ENCODE peak calls at places on chromosomes 16 and 17, in ten cellular contexts. F is naive thymus-derived CD8-positive, alpha-beta T cell; R is Right ventricle myocardium inferior; O is stimulated activated naive CD8-positive, alpha-beta T cell treated with anti-CD3 and anti-CD28 coated beads, Interleukin-15, Interleukin-2, amounts not matched to agents 100 U/mL and 50 U/mL, for 24 hours; Z is body of pancreas; M is activated CD8-positive, alpha-beta memory T cell treated with anti-CD3 and anti-CD28 coated beads, Interleukin-2, amount 10 ng/mL, durations not matched to agents 7 days and 5 days; P is gastrocnemius medialis; T is gastroesophageal sphincter; G is upper lobe of right lung; J is left lung. Y is an unnamed sample.

GRCh38 chr17:75763613-75764416 is 1.2 kb downstream of the GALK1 start:
- ATAC-seq in G (no peak), R (no peak), Z (no peak), J (no peak), O (no peak), P (no peak), M (no peak), F (no peak), T (no peak), Y (no peak)

GRCh38 chr17:3475812-3476686 is at the start of gene ASPA:
- ATAC-seq in R (peak), O (no peak), Z (peak), M (no peak), T (peak), G (no peak), F (no peak), J (peak), P (peak), Y (no peak)

GRCh38 chr17:61409301-61410099 is 9.9 kb downstream of the TBX2 start:
- ATAC-seq in Z (peak), G (peak), O (no peak), M (peak), T (peak), R (peak), F (peak), P (peak), J (peak), Y (no peak)

GRCh38 chr17:72089453-72089987 is 31.3 kb upstream of the SOX9 start:
- ATAC-seq in O (no peak), M (no peak), F (no peak), R (peak), P (peak), J (no peak), G (no peak), T (no peak), Z (no peak), Y (no peak)

GRCh38 chr17:74805543-74805991 is 29.4 kb upstream of the NAT9 start:
- ATAC-seq in R (peak), G (no peak), J (peak), O (no peak), T (no peak), M (no peak), P (no peak), F (no peak), Z (no peak), Y (no peak)

GRCh38 chr17:75239214-75239613 is 22.2 kb downstream of the GGA3 start:
- ATAC-seq in F (no peak), P (no peak), G (no peak), R (no peak), Z (peak), T (no peak), O (no peak), M (no peak), J (no peak), Y (no peak)

GRCh38 chr17:65013613-65014391 is 42.7 kb downstream of the GNA13 start:
- ATAC-seq in J (peak), Z (no peak), P (no peak), O (peak), F (no peak), M (peak), R (no peak), G (peak), T (peak), Y (peak)

GRCh38 chr16:56885446-56886162 is 20.6 kb downstream of the SLC12A3 start:
- ATAC-seq in O (no peak), P (no peak), T (no peak), R (no peak), J (no peak), M (no peak), Z (no peak), F (no peak), G (no peak), Y (no peak)

GRCh38 chr17:1372618-1373017 is 27.4 kb downstream of the YWHAE start:
- ATAC-seq in O (no peak), F (no peak), Z (no peak), J (no peak), P (no peak), R (no peak), M (no peak), T (no peak), G (no peak), Y (no peak)

GRCh38 chr17:43215341-43215740 is 3.7 kb downstream of the TMEM106A start:
- ATAC-seq in O (no peak), J (no peak), R (no peak), F (no peak), M (no peak), G (no peak), T (no peak), Z (no peak), P (no peak), Y (no peak)

GRCh38 chr17:76643553-76644148 is at the start of gene ST6GALNAC1:
- ATAC-seq in F (peak), G (peak), J (peak), P (peak), T (no peak), O (peak), M (no peak), Z (no peak), R (no peak), Y (peak)

GRCh38 chr17:50064253-50064991 is 8.5 kb downstream of the ITGA3 start:
- ATAC-seq in O (no peak), G (peak), P (peak), Z (peak), M (no peak), J (peak), F (no peak), T (peak), R (no peak), Y (no peak)

GRCh38 chr17:60675997-60676396 is 1.7 kb upstream of the BCAS3 start:
- ATAC-seq in J (no peak), T (no peak), G (no peak), F (no peak), M (no peak), R (no peak), P (no peak), O (no peak), Z (no peak), Y (no peak)

GRCh38 chr17:50347087-50347893 is 1.4 kb downstream of the XYLT2 start:
- ATAC-seq in M (no peak), T (no peak), F (no peak), R (no peak), G (no peak), J (no peak), O (no peak), P (no peak), Z (no peak), Y (no peak)

GRCh38 chr16:48613061-48613957 is 3.3 kb upstream of the N4BP1 start:
- ATAC-seq in G (no peak), M (peak), F (peak), Z (no peak), R (no peak), O (peak), T (no peak), P (no peak), J (peak), Y (peak)

GRCh38 chr16:57611184-57611583 is 17.2 kb upstream of the ADGRG1 start:
- ATAC-seq in G (no peak), P (no peak), R (no peak), J (no peak), F (no peak), O (no peak), T (no peak), M (no peak), Z (peak), Y (peak)

GRCh38 chr16:19696961-19697360 is 21.1 kb downstream of the KNOP1 start:
- ATAC-seq in O (no peak), Z (no peak), R (no peak), F (peak), T (no peak), M (no peak), J (no peak), P (no peak), G (no peak), Y (no peak)